ENCODE peak calls at places on chromosomes 11 and 22, in seven cellular contexts. H, E, D, B, N, O and F are unnamed samples.

GRCh38 chr22:43126506-43127165 is 16.1 kb downstream of the BIK start:
- DNase-seq in O (no peak), B (peak; percentile 56), E (peak; percentile 52), N (no peak), H (no peak), D (no peak), F (no peak)

GRCh38 chr22:29307658-29308147 is 1.3 kb downstream of the GAS2L1 start:
- DNase-seq in H (no peak), O (no peak), B (no peak), D (no peak), E (no peak), N (no peak), F (no peak)

GRCh38 chr11:61793084-61793828 is 545 bp downstream of the FEN1 start:
- DNase-seq in D (no peak), B (peak; percentile 31), O (no peak), H (peak; percentile 23), E (no peak), N (no peak), F (no peak)

GRCh38 chr11:9005087-9005486 is 1.3 kb upstream of the NRIP3 start:
- DNase-seq in B (no peak), D (no peak), N (no peak), O (no peak), E (no peak), H (no peak), F (no peak)

GRCh38 chr22:44424131-44424711 is 73.8 kb downstream of the RTL6 start:
- DNase-seq in N (no peak), O (no peak), H (no peak), E (no peak), D (no peak), B (no peak), F (no peak)

GRCh38 chr11:105100976-105101630 is 38.5 kb downstream of the CARD18 start:
- DNase-seq in N (no peak), B (no peak), O (no peak), E (no peak), D (no peak), H (no peak), F (no peak)

GRCh38 chr11:62336949-62337681 is at the start of gene ASRGL1:
- DNase-seq in H (peak; percentile 86), O (no peak), N (peak; percentile 75), E (no peak), D (peak; percentile 91), B (peak; percentile 87), F (peak; percentile 82)

GRCh38 chr11:107545101-107545514 is 20.4 kb downstream of the ALKBH8 start:
- DNase-seq in B (no peak), D (no peak), H (peak; percentile 13), N (no peak), O (no peak), E (peak; percentile 52), F (no peak)

GRCh38 chr11:67439321-67440228 is 2.1 kb upstream of the PTPRCAP start:
- DNase-seq in H (peak; percentile 31), O (no peak), D (no peak), B (peak; percentile 68), N (peak; percentile 62), E (no peak), F (no peak)

GRCh38 chr11:45745065-45745811 is 59.7 kb upstream of the SLC35C1 start:
- DNase-seq in N (peak; percentile 49), E (no peak), O (no peak), B (no peak), D (no peak), H (no peak), F (no peak)

GRCh38 chr11:123302751-123303195 is 107.7 kb upstream of the CLMP start:
- DNase-seq in H (peak; percentile 82), B (peak; percentile 14), E (no peak), N (no peak), O (no peak), D (no peak), F (peak; percentile 8)